ENCODE peak calls at places on chromosome 17, in four cellular contexts. U is OCI-LY7, N is MM.1S, P is PC-9. V is an unnamed sample. For H3K9me2, the result is how much of the 10 kb centered on the place peaks cover.

GRCh38 chr17:41528959-41529353 is 848 bp upstream of the KRT19 start:
- DNase-seq in U (no peak), N (no peak), P (peak), V (no peak)

GRCh38 chr17:37200497-37200896 is 175.3 kb upstream of the C17orf78 start:
- DNase-seq in U (no peak), N (no peak), P (no peak), V (no peak)

GRCh38 chr17:376936-377863 is 24.6 kb upstream of the RPH3AL start:
- DNase-seq in U (no peak), N (no peak), P (no peak), V (no peak)

GRCh38 chr17:66230918-66231543 is 1.8 kb upstream of the APOH start:
- DNase-seq in U (no peak), N (no peak), P (no peak), V (no peak)

GRCh38 chr17:67559381-67559966 is 158.3 kb upstream of the NOL11 start:
- DNase-seq in U (no peak), N (peak), P (no peak), V (peak)

GRCh38 chr17:37510056-37510455 is 20.4 kb downstream of the DUSP14 start:
- DNase-seq in U (no peak), N (no peak), P (no peak), V (no peak)

GRCh38 chr17:49708515-49709161 is 874 bp upstream of the SLC35B1 start:
- DNase-seq in U (no peak), N (no peak), P (peak), V (no peak)

GRCh38 chr17:62765351-62765750 is 42.8 kb downstream of the MARCHF10 start:
- DNase-seq in U (no peak), N (no peak), P (no peak), V (no peak)

GRCh38 chr17:2707721-2708584 is 3.6 kb downstream of the CLUH start:
- DNase-seq in U (peak), N (no peak), P (no peak), V (no peak)

GRCh38 chr17:41683441-41684007 is 5.2 kb upstream of the EIF1 start:
- DNase-seq in U (no peak), N (no peak), P (no peak), V (no peak)

GRCh38 chr17:63635787-63636186 is 13.6 kb downstream of the MAP3K3 start:
- DNase-seq in U (no peak), N (no peak), P (no peak), V (no peak)

GRCh38 chr17:386145-386876 is 33.7 kb upstream of the RPH3AL start:
- DNase-seq in U (peak), N (peak), P (peak), V (peak)

GRCh38 chr17:74072340-74072739 is 131.1 kb upstream of the RPL38 start:
- DNase-seq in U (no peak), N (no peak), P (no peak), V (no peak)

GRCh38 chr17:82745524-82745923 is 6.3 kb upstream of the TBCD start:
- DNase-seq in U (no peak), N (no peak), P (no peak), V (no peak)

GRCh38 chr17:79160980-79161621 is 86.5 kb downstream of the ENGASE start:
- DNase-seq in U (peak), N (peak), P (no peak), V (no peak)

DNA sequence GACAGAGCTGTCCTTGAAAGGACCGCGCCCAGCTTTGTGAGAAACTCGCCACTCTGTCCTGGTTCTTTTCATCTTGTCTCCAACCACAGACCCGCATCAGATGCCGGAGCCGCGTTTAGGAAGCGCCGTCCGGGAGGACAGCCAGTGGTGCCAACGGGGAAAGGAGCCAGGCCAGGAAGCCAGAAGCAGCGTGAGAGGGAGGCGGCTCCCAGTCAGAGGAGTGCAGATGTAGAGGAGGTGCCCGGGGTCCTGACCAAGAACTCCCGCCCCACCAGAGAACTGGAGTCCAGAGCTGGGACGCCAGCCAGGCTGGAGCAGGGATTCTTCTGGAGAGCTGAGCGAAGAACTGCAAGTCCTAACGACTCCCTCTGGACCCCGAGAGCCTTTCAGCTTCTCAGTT is 49.3 kb upstream of the TNRC6C start:
- DNase-seq in U (no peak), N (no peak), P (no peak), V (no peak)
- H3K9me2 ChIP-seq in U (under half), N (under half), P (under half), V (under half)

DNA sequence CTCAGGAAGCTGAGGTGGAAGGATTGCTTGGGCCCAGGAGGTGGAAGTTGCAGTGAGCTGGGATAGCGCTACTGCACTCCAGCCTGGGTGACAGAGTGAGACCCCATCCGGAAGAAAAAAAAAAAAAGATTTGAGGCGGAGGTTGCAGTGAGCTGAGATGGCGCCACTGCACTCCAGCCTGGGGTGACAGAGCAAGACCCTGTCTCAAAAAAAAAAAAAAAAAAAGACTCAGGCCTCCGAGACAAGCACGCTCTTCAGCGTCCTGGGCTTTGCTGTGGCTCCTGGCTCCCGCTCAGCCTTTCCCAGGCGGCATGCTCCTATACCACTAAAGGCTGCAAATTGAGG is 11.0 kb upstream of the SPHK1 start:
- DNase-seq in U (no peak), N (no peak), P (no peak), V (no peak)
- H3K9me2 ChIP-seq in U (under half), N (under half), P (under half), V (under half)

GRCh38 chr17:21098934-21099687 is 27.7 kb upstream of the DHRS7B start:
- DNase-seq in U (peak), N (peak), P (peak), V (peak)
- H3K9me2 ChIP-seq in U (under half), N (under half), P (under half), V (under half)

DNA sequence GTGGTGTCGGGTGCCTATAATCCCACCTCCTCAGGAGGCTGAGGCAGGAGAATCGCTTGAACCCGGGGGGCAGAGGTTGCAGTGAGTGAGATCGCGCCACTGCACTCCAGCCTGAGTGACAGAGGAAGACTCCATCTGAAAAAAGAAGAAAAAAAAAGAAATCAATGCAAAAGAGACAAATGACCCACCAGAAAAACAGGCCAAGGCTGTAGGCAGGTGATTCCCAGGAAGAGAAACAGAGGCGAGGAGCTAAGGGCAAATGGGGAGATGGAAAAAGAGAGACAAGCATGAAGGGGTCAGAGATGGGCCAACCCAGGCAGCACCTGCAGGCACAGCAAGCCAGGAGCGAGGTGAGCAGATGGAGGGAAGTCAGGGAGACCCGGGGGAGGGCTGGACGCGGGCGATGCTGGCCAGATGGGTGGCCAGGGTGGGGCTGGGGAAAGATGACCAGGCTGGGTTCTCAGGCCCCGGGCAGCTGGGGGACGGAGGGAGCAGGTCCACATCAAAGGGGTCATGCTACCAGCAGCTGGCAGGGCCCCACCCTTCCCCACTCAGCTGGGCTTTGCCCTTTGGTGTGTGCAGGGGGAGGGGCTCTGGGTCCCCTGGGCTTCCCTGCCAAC is 25.5 kb downstream of the MYBBP1A start:
- DNase-seq in U (no peak), N (no peak), P (no peak), V (no peak)
- H3K9me2 ChIP-seq in U (under half), N (under half), P (under half), V (under half)

GRCh38 chr17:33369149-33369548 is 76.1 kb upstream of the ASIC2 start:
- DNase-seq in U (no peak), N (no peak), P (no peak), V (no peak)
- H3K9me2 ChIP-seq in U (under half), N (under half), P (under half), V (under half)

GRCh38 chr17:7357381-7357780 is 2.4 kb downstream of the TMEM95 start:
- DNase-seq in U (no peak), N (no peak), P (no peak), V (no peak)
- H3K9me2 ChIP-seq in U (under half), N (under half), P (under half), V (under half)

DNA sequence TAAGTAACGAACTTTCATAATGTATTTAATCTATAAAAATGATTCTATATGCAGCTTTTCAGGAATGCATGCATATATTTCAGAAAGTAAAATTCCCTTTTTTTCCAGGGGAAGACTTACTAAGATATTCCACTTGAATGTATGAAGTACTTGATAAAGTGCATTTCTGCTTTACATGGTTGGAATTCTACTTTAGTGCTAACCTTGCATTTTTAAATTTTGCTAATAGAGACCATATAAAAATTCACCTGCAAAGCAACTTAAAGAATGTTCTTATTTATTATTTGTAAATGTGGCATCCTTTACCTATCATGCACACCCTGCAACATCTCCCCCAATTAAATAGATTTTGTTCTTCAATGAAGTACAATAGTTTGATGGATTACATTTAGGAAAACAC is 392.8 kb downstream of the KCNJ2 start:
- DNase-seq in U (no peak), N (no peak), P (no peak), V (no peak)
- H3K9me2 ChIP-seq in U (under half), N (under half), P (under half), V (under half)

GRCh38 chr17:51560398-51560797 is 300.1 kb downstream of the UTP18 start:
- DNase-seq in U (no peak), N (no peak), P (no peak), V (no peak)
- H3K9me2 ChIP-seq in U (under half), N (under half), P (under half), V (under half)

DNA sequence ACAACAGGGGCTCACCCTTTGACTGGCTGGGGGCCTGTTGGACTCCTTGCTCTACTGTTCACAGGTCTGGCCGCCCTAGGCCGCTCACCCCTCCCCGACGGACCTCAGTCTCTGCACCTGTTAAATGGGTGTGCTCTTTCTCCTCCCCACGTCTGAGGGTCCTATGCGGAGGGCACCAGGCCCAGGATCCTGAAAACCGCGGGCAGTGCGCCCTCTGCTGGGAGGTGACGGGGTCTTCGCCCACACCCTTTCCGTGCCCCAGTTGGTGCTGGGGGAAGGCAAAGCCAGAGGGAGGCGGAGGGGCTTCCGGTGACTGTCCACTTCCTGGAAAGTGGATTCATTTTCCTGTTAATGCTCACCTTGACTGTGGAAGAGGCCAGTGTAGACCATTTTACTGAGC is 1010.9 kb downstream of the KCNJ18 start:
- DNase-seq in U (no peak), N (no peak), P (no peak), V (peak)
- H3K9me2 ChIP-seq in U (under half), N (under half), P (under half), V (under half)

GRCh38 chr17:76791053-76791980 is 53.4 kb downstream of the MFSD11 start:
- DNase-seq in U (peak), N (peak), P (no peak), V (no peak)
- H3K9me2 ChIP-seq in U (under half), N (under half), P (under half), V (under half)